ENCODE peak calls at places on chromosomes 16 and 17, in nine cellular contexts. V, Q, L, Y, F, N, H, W and D are unnamed samples.

GRCh38 chr17:50989149-50989548 is 123.0 kb upstream of the TOB1 start:
- DNase-seq in Q (no peak), N (no peak), W (no peak), Y (no peak), V (no peak), L (no peak), H (no peak), F (no peak), D (no peak)

GRCh38 chr16:23274968-23275367 is 27.1 kb upstream of the SCNN1B start:
- DNase-seq in Q (no peak), V (no peak), F (no peak), H (no peak), Y (no peak), N (no peak), W (no peak), L (no peak), D (no peak)

GRCh38 chr17:42475853-42476252 is 17.2 kb downstream of the ATP6V0A1 start:
- DNase-seq in F (no peak), V (peak; percentile 37), L (no peak), W (no peak), Q (no peak), Y (no peak), N (no peak), H (no peak), D (no peak)

GRCh38 chr17:77365584-77366186 is 224.9 kb downstream of the SEC14L1 start:
- DNase-seq in N (peak; percentile 80), Y (peak; percentile 84), V (peak; percentile 50), W (peak; percentile 66), L (peak; percentile 93), H (peak; percentile 59), F (peak; percentile 68), Q (no peak), D (no peak)

GRCh38 chr16:89365044-89365467 is 125.3 kb downstream of the ANKRD11 start:
- DNase-seq in H (no peak), F (no peak), N (no peak), W (peak; percentile 45), V (no peak), L (no peak), Q (no peak), Y (peak; percentile 60), D (no peak)

GRCh38 chr16:87406495-87407088 is 14.5 kb downstream of the MAP1LC3B start:
- DNase-seq in V (no peak), W (no peak), Q (no peak), F (no peak), H (no peak), N (no peak), Y (no peak), L (no peak), D (no peak)

GRCh38 chr17:75818326-75818885 is 25.8 kb downstream of the UNC13D start:
- DNase-seq in Q (no peak), F (no peak), H (no peak), W (no peak), N (no peak), L (no peak), Y (no peak), V (no peak), D (no peak)

GRCh38 chr17:45156242-45156641 is 5.4 kb upstream of the HEXIM2 start:
- DNase-seq in L (no peak), Y (no peak), N (no peak), H (no peak), Q (no peak), W (no peak), V (no peak), F (no peak), D (no peak)

GRCh38 chr17:8209909-8210760 is at the start of gene AURKB:
- DNase-seq in H (peak; percentile 98), L (peak; percentile 62), V (peak; percentile 96), Q (peak; percentile 87), Y (peak; percentile 97), W (peak; percentile 93), N (peak; percentile 97), F (peak; percentile 95), D (peak; percentile 96)

GRCh38 chr17:49985310-49985990 is 9.6 kb downstream of the DLX3 start:
- DNase-seq in V (no peak), Q (no peak), Y (no peak), F (no peak), L (no peak), W (no peak), H (no peak), N (no peak), D (no peak)

GRCh38 chr17:44556114-44556853 is 1.0 kb upstream of the FZD2 start:
- DNase-seq in N (no peak), Y (peak; percentile 71), F (peak; percentile 35), V (peak; percentile 36), Q (no peak), W (no peak), L (peak; percentile 14), H (peak; percentile 29), D (peak; percentile 46)

GRCh38 chr16:82544378-82544777 is 82.4 kb upstream of the CDH13 start:
- DNase-seq in Y (no peak), V (no peak), Q (no peak), W (no peak), L (no peak), H (no peak), N (no peak), F (no peak), D (no peak)

GRCh38 chr17:69286257-69286656 is 40.7 kb downstream of the ABCA5 start:
- DNase-seq in L (no peak), N (no peak), F (no peak), H (no peak), Y (no peak), Q (no peak), W (no peak), V (no peak), D (no peak)

GRCh38 chr16:54465063-54465462 is 178.5 kb upstream of the IRX3 start:
- DNase-seq in V (no peak), N (no peak), H (no peak), F (no peak), L (no peak), Q (no peak), W (no peak), Y (no peak), D (no peak)

GRCh38 chr16:89409161-89409711 is 81.1 kb downstream of the ANKRD11 start:
- DNase-seq in H (no peak), L (no peak), Y (peak; percentile 24), Q (peak; percentile 31), N (no peak), V (peak; percentile 40), F (no peak), W (no peak), D (peak; percentile 73)

GRCh38 chr16:67820608-67821259 is 14.0 kb downstream of the TSNAXIP1 start:
- DNase-seq in W (no peak), V (no peak), H (no peak), F (no peak), L (no peak), Y (no peak), Q (no peak), N (no peak), D (no peak)

GRCh38 chr16:51401673-51402072 is 250.6 kb upstream of the SALL1 start:
- DNase-seq in Q (no peak), Y (no peak), V (no peak), N (no peak), W (no peak), L (no peak), F (no peak), H (no peak), D (no peak)

GRCh38 chr17:72926171-72926570 is 166.3 kb downstream of the SLC39A11 start:
- DNase-seq in Q (no peak), W (no peak), N (no peak), L (no peak), Y (no peak), V (no peak), H (no peak), F (no peak), D (no peak)

GRCh38 chr17:55398689-55399088 is 22.9 kb downstream of the MMD start:
- DNase-seq in F (no peak), V (no peak), L (no peak), W (no peak), Q (no peak), H (no peak), Y (peak; percentile 48), N (no peak), D (no peak)

GRCh38 chr16:1794221-1794871 is 841 bp upstream of the IGFALS start:
- DNase-seq in W (no peak), F (peak; percentile 68), V (peak; percentile 72), Q (no peak), Y (no peak), L (no peak), H (peak; percentile 3), N (no peak), D (no peak)

GRCh38 chr17:72502111-72502939 is 381.5 kb downstream of the SOX9 start:
- DNase-seq in Q (no peak), H (no peak), N (no peak), Y (peak; percentile 61), W (peak; percentile 30), F (peak; percentile 68), V (peak; percentile 48), L (no peak), D (no peak)

GRCh38 chr17:45035848-45036247 is 15.6 kb downstream of the DCAKD start:
- DNase-seq in H (no peak), V (no peak), W (no peak), L (no peak), F (no peak), N (no peak), Y (no peak), Q (no peak), D (no peak)

GRCh38 chr17:39328815-39329214 is 72.6 kb downstream of the FBXL20 start:
- DNase-seq in Q (no peak), Y (no peak), W (no peak), F (no peak), L (no peak), V (no peak), H (no peak), N (no peak), D (no peak)

GRCh38 chr17:44118427-44119050 is 4.9 kb downstream of the HDAC5 start:
- DNase-seq in W (no peak), L (no peak), Q (no peak), H (no peak), N (no peak), F (no peak), Y (no peak), V (no peak), D (no peak)

GRCh38 chr17:43578699-43579569 is 32.8 kb upstream of the ETV4 start:
- DNase-seq in Y (peak; percentile 32), N (no peak), H (no peak), F (peak; percentile 19), L (peak; percentile 52), Q (no peak), W (no peak), V (peak; percentile 31), D (peak; percentile 35)